ENCODE peak calls at places on chromosomes 7 and 10, in seven cellular contexts. One of them, this sample, is unnamed.
A peak's percentile ranks its signal among the peaks of the same experiment; 100 is the strongest.

GRCh38 chr10:86688398-86688921 is 20.1 kb downstream of the LDB3 start:
- DNase-seq in Panc1: no peak
- DNase-seq in GM12878: no peak
- DNase-seq in K562: peak; percentile 68
- DNase-seq in SK-N-SH: peak; percentile 82
- DNase-seq in A549: peak; percentile 73
- DNase-seq in GM23338: peak; percentile 85
- DNase-seq in this sample: peak; percentile 39

GRCh38 chr7:47896809-47897423 is 51.4 kb downstream of the PKD1L1 start:
- DNase-seq in Panc1: no peak
- DNase-seq in GM12878: no peak
- DNase-seq in K562: no peak
- DNase-seq in SK-N-SH: no peak
- DNase-seq in A549: no peak
- DNase-seq in GM23338: peak; percentile 44
- DNase-seq in this sample: no peak

GRCh38 chr7:159157714-159158113 is 13.0 kb upstream of the VIPR2 start:
- DNase-seq in Panc1: no peak
- DNase-seq in GM12878: no peak
- DNase-seq in K562: no peak
- DNase-seq in SK-N-SH: no peak
- DNase-seq in A549: no peak
- DNase-seq in GM23338: no peak
- DNase-seq in this sample: no peak

GRCh38 chr10:5545778-5546710 is 21.3 kb downstream of the CALML3 start:
- DNase-seq in Panc1: no peak
- DNase-seq in GM12878: no peak
- DNase-seq in K562: peak; percentile 38
- DNase-seq in SK-N-SH: no peak
- DNase-seq in A549: peak; percentile 94
- DNase-seq in GM23338: no peak
- DNase-seq in this sample: no peak

GRCh38 chr10:127142141-127142540 is 54.2 kb downstream of the INSYN2A start:
- DNase-seq in Panc1: no peak
- DNase-seq in GM12878: no peak
- DNase-seq in K562: no peak
- DNase-seq in SK-N-SH: no peak
- DNase-seq in A549: no peak
- DNase-seq in GM23338: peak; percentile 14
- DNase-seq in this sample: no peak

GRCh38 chr10:84825330-84825729 is 496.9 kb downstream of the CCSER2 start:
- DNase-seq in Panc1: no peak
- DNase-seq in GM12878: no peak
- DNase-seq in K562: no peak
- DNase-seq in SK-N-SH: peak; percentile 55
- DNase-seq in A549: peak; percentile 18
- DNase-seq in GM23338: no peak
- DNase-seq in this sample: no peak

GRCh38 chr7:42460148-42460547 is 223.1 kb upstream of the GLI3 start:
- DNase-seq in Panc1: no peak
- DNase-seq in GM12878: no peak
- DNase-seq in K562: no peak
- DNase-seq in SK-N-SH: no peak
- DNase-seq in A549: no peak
- DNase-seq in GM23338: no peak
- DNase-seq in this sample: no peak

GRCh38 chr10:132939957-132940790 is 2.2 kb downstream of the CFAP46 start:
- DNase-seq in Panc1: peak; percentile 27
- DNase-seq in GM12878: no peak
- DNase-seq in K562: peak; percentile 76
- DNase-seq in SK-N-SH: peak; percentile 57
- DNase-seq in A549: peak; percentile 62
- DNase-seq in GM23338: peak; percentile 74
- DNase-seq in this sample: peak; percentile 48

GRCh38 chr7:64799-65430 is 127.5 kb upstream of the FAM20C start:
- DNase-seq in Panc1: no peak
- DNase-seq in GM12878: no peak
- DNase-seq in K562: no peak
- DNase-seq in SK-N-SH: no peak
- DNase-seq in A549: no peak
- DNase-seq in GM23338: no peak
- DNase-seq in this sample: no peak

GRCh38 chr10:131819241-131820072 is 81.4 kb upstream of the PPP2R2D start:
- DNase-seq in Panc1: no peak
- DNase-seq in GM12878: no peak
- DNase-seq in K562: no peak
- DNase-seq in SK-N-SH: peak; percentile 3
- DNase-seq in A549: no peak
- DNase-seq in GM23338: no peak
- DNase-seq in this sample: peak; percentile 11

GRCh38 chr10:89404648-89405047 is 9.7 kb upstream of the IFIT5 start:
- DNase-seq in Panc1: no peak
- DNase-seq in GM12878: no peak
- DNase-seq in K562: no peak
- DNase-seq in SK-N-SH: no peak
- DNase-seq in A549: no peak
- DNase-seq in GM23338: no peak
- DNase-seq in this sample: no peak

GRCh38 chr10:60818134-60818770 is 40.0 kb downstream of the CDK1 start:
- DNase-seq in Panc1: no peak
- DNase-seq in GM12878: no peak
- DNase-seq in K562: no peak
- DNase-seq in SK-N-SH: no peak
- DNase-seq in A549: no peak
- DNase-seq in GM23338: no peak
- DNase-seq in this sample: no peak

GRCh38 chr10:112896273-112896672 is 53.8 kb upstream of the TCF7L2 start:
- DNase-seq in Panc1: no peak
- DNase-seq in GM12878: no peak
- DNase-seq in K562: no peak
- DNase-seq in SK-N-SH: no peak
- DNase-seq in A549: no peak
- DNase-seq in GM23338: no peak
- DNase-seq in this sample: no peak

GRCh38 chr10:115980470-115980869 is 292.5 kb downstream of the GFRA1 start:
- DNase-seq in Panc1: no peak
- DNase-seq in GM12878: no peak
- DNase-seq in K562: no peak
- DNase-seq in SK-N-SH: no peak
- DNase-seq in A549: no peak
- DNase-seq in GM23338: no peak
- DNase-seq in this sample: no peak

GRCh38 chr7:30548762-30549344 is 44.2 kb upstream of the GGCT start:
- DNase-seq in Panc1: peak; percentile 55
- DNase-seq in GM12878: no peak
- DNase-seq in K562: peak; percentile 73
- DNase-seq in SK-N-SH: peak; percentile 77
- DNase-seq in A549: peak; percentile 69
- DNase-seq in GM23338: peak; percentile 95
- DNase-seq in this sample: peak; percentile 35

GRCh38 chr7:64498270-64498669 is 64.6 kb downstream of the ZNF680 start:
- DNase-seq in Panc1: no peak
- DNase-seq in GM12878: no peak
- DNase-seq in K562: no peak
- DNase-seq in SK-N-SH: no peak
- DNase-seq in A549: no peak
- DNase-seq in GM23338: no peak
- DNase-seq in this sample: no peak

GRCh38 chr10:112946649-112947048 is 3.4 kb upstream of the TCF7L2 start:
- DNase-seq in Panc1: no peak
- DNase-seq in GM12878: no peak
- DNase-seq in K562: no peak
- DNase-seq in SK-N-SH: no peak
- DNase-seq in A549: no peak
- DNase-seq in GM23338: no peak
- DNase-seq in this sample: no peak

GRCh38 chr7:123711832-123712293 is 36.9 kb downstream of the WASL start:
- DNase-seq in Panc1: no peak
- DNase-seq in GM12878: no peak
- DNase-seq in K562: no peak
- DNase-seq in SK-N-SH: no peak
- DNase-seq in A549: no peak
- DNase-seq in GM23338: no peak
- DNase-seq in this sample: no peak

GRCh38 chr10:71970331-71970730 is 6.1 kb downstream of the CHST3 start:
- DNase-seq in Panc1: no peak
- DNase-seq in GM12878: no peak
- DNase-seq in K562: peak; percentile 74
- DNase-seq in SK-N-SH: peak; percentile 60
- DNase-seq in A549: peak; percentile 79
- DNase-seq in GM23338: peak; percentile 89
- DNase-seq in this sample: no peak

GRCh38 chr10:112307631-112308502 is 24.7 kb downstream of the TECTB start:
- DNase-seq in Panc1: no peak
- DNase-seq in GM12878: no peak
- DNase-seq in K562: peak; percentile 59
- DNase-seq in SK-N-SH: peak; percentile 66
- DNase-seq in A549: peak; percentile 36
- DNase-seq in GM23338: peak; percentile 89
- DNase-seq in this sample: no peak

GRCh38 chr10:107913317-107914294 is 749.1 kb upstream of the SORCS1 start:
- DNase-seq in Panc1: no peak
- DNase-seq in GM12878: no peak
- DNase-seq in K562: no peak
- DNase-seq in SK-N-SH: peak; percentile 2
- DNase-seq in A549: no peak
- DNase-seq in GM23338: peak; percentile 38
- DNase-seq in this sample: no peak

GRCh38 chr7:90211391-90212148 is at the start of gene STEAP2:
- DNase-seq in Panc1: peak; percentile 24
- DNase-seq in GM12878: no peak
- DNase-seq in K562: peak; percentile 13
- DNase-seq in SK-N-SH: peak; percentile 96
- DNase-seq in A549: peak; percentile 94
- DNase-seq in GM23338: peak; percentile 97
- DNase-seq in this sample: peak; percentile 53
- H3K4me3 ChIP-seq in Panc1: peak within 1 kb of the TSS; percentile 71
- H3K4me3 ChIP-seq in GM12878: no peak within 1 kb of the TSS
- H3K4me3 ChIP-seq in K562: no peak within 1 kb of the TSS
- H3K4me3 ChIP-seq in SK-N-SH: peak within 1 kb of the TSS; percentile 97
- H3K4me3 ChIP-seq in A549: peak within 1 kb of the TSS; percentile 74
- H3K4me3 ChIP-seq in GM23338: peak within 1 kb of the TSS; percentile 92
- H3K4me3 ChIP-seq in this sample: no peak within 1 kb of the TSS

GRCh38 chr10:10353326-10353725 is 664.3 kb upstream of the CELF2 start:
- DNase-seq in Panc1: no peak
- DNase-seq in GM12878: no peak
- DNase-seq in K562: no peak
- DNase-seq in SK-N-SH: no peak
- DNase-seq in A549: no peak
- DNase-seq in GM23338: peak; percentile 17
- DNase-seq in this sample: no peak
- TF ChIP-seq REST in Panc1: no peak
- TF ChIP-seq REST in GM12878: no peak
- TF ChIP-seq REST in K562: no peak
- TF ChIP-seq REST in SK-N-SH: no peak
- TF ChIP-seq REST in A549: no peak
- TF ChIP-seq REST in GM23338: no peak
- TF ChIP-seq REST in this sample: no peak

GRCh38 chr7:99120503-99120902 is 23.4 kb downstream of the SMURF1 start:
- DNase-seq in Panc1: no peak
- DNase-seq in GM12878: no peak
- DNase-seq in K562: no peak
- DNase-seq in SK-N-SH: no peak
- DNase-seq in A549: no peak
- DNase-seq in GM23338: no peak
- DNase-seq in this sample: peak; percentile 51

GRCh38 chr7:99122762-99123161 is 21.1 kb downstream of the SMURF1 start:
- DNase-seq in Panc1: no peak
- DNase-seq in GM12878: no peak
- DNase-seq in K562: no peak
- DNase-seq in SK-N-SH: no peak
- DNase-seq in A549: no peak
- DNase-seq in GM23338: no peak
- DNase-seq in this sample: no peak

GRCh38 chr7:99123571-99124033 is 20.3 kb downstream of the SMURF1 start:
- DNase-seq in Panc1: no peak
- DNase-seq in GM12878: no peak
- DNase-seq in K562: no peak
- DNase-seq in SK-N-SH: no peak
- DNase-seq in A549: peak; percentile 39
- DNase-seq in GM23338: no peak
- DNase-seq in this sample: peak; percentile 62

GRCh38 chr7:99121496-99122021 is 22.3 kb downstream of the SMURF1 start:
- DNase-seq in Panc1: no peak
- DNase-seq in GM12878: no peak
- DNase-seq in K562: no peak
- DNase-seq in SK-N-SH: no peak
- DNase-seq in A549: no peak
- DNase-seq in GM23338: no peak
- DNase-seq in this sample: no peak

DNA sequence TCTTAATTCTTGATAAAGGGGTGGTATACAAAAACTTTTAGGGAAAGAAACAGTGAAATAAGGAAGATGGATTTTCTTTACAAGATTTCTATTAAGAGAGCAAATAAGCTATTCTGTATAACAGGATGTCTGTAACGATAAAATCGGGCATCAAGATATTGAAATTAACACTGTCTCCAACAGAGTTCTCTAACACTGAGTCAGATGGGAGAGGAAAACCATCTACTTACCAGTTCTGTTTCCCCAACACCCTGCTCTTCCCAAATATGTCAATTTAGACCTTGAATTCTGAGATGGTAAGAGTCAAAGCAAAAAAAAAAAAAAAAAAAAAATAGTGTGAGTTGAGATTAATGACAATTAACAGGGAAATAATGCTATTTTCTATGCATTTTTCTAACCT is 23.0 kb downstream of the SMURF1 start:
- DNase-seq in Panc1: no peak
- DNase-seq in GM12878: no peak
- DNase-seq in K562: no peak
- DNase-seq in SK-N-SH: no peak
- DNase-seq in A549: no peak
- DNase-seq in GM23338: no peak
- DNase-seq in this sample: no peak
- H3K27ac ChIP-seq in Panc1: no peak overlapping the region
- H3K27ac ChIP-seq in GM12878: no peak overlapping the region
- H3K27ac ChIP-seq in K562: no peak overlapping the region
- H3K27ac ChIP-seq in SK-N-SH: no peak overlapping the region
- H3K27ac ChIP-seq in A549: no peak overlapping the region
- H3K27ac ChIP-seq in GM23338: no peak overlapping the region
- H3K27ac ChIP-seq in this sample: peak overlapping the region; percentile 42

DNA sequence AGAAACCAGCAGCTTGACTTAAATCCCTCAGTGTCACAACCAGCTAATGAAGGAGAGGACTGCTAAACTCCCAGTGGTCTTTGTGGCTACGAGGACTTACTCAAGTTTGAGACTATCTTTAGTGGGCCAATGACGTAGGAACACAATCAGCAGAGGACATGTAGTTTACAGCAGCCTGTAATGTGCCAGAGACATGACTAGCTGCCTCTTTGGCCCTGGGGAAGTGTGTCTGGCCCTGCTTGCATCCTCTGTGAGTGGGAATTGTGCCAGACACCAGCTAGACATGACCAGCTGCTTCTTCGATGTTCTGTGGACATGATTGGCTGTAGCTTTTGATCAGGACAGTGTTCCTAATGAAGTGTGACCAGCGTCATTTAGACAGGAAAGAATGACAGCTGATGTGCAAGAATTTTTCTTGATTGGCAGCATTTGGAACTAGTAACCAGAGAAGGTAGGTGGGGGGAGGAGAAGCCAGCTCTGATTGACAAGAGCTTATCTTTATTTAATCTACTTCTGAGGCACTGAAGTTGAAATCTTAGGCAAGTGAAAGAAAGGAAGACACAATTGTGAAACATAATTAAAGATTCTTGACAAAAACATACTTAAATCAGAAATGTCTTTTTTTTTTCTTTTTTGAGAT is 141.8 kb downstream of the AUTS2 start:
- DNase-seq in Panc1: no peak
- DNase-seq in GM12878: peak; percentile 81
- DNase-seq in K562: no peak
- DNase-seq in SK-N-SH: peak; percentile 75
- DNase-seq in A549: no peak
- DNase-seq in GM23338: no peak
- DNase-seq in this sample: no peak
- H3K4me3 ChIP-seq in Panc1: no peak overlapping the region
- H3K4me3 ChIP-seq in GM12878: no peak overlapping the region
- H3K4me3 ChIP-seq in K562: no peak overlapping the region
- H3K4me3 ChIP-seq in SK-N-SH: no peak overlapping the region
- H3K4me3 ChIP-seq in A549: no peak overlapping the region
- H3K4me3 ChIP-seq in GM23338: no peak overlapping the region
- H3K4me3 ChIP-seq in this sample: no peak overlapping the region

This sample was measured in HL-60.